ENCODE peak calls at places on chromosomes 16 and 17, in six cellular contexts. One of them, this sample, is unnamed. For H3K27me3, the result is how much of the 10 kb centered on the place peaks cover.

GRCh38 chr17:10842658-10843057 is 4.8 kb upstream of the PIRT start:
- DNase-seq in tibial nerve: no peak
- DNase-seq in aorta: no peak
- DNase-seq in CD4-positive, alpha-beta memory T cell: no peak
- DNase-seq in dorsolateral prefrontal cortex: peak
- DNase-seq in right cardiac atrium: no peak
- DNase-seq in this sample: no peak

GRCh38 chr16:57529324-57530103 is 6.9 kb downstream of the CCDC102A start:
- DNase-seq in tibial nerve: no peak
- DNase-seq in aorta: no peak
- DNase-seq in CD4-positive, alpha-beta memory T cell: no peak
- DNase-seq in dorsolateral prefrontal cortex: no peak
- DNase-seq in right cardiac atrium: no peak
- DNase-seq in this sample: no peak

GRCh38 chr17:31425646-31426045 is 34.2 kb downstream of the RAB11FIP4 start:
- DNase-seq in tibial nerve: no peak
- DNase-seq in aorta: no peak
- DNase-seq in CD4-positive, alpha-beta memory T cell: no peak
- DNase-seq in dorsolateral prefrontal cortex: peak
- DNase-seq in right cardiac atrium: peak
- DNase-seq in this sample: no peak

GRCh38 chr17:72886622-72887021 is 205.9 kb downstream of the SLC39A11 start:
- DNase-seq in tibial nerve: no peak
- DNase-seq in aorta: no peak
- DNase-seq in CD4-positive, alpha-beta memory T cell: no peak
- DNase-seq in dorsolateral prefrontal cortex: no peak
- DNase-seq in right cardiac atrium: no peak
- DNase-seq in this sample: no peak

GRCh38 chr16:57276596-57276995 is 7.9 kb downstream of the PLLP start:
- DNase-seq in tibial nerve: no peak
- DNase-seq in aorta: no peak
- DNase-seq in CD4-positive, alpha-beta memory T cell: no peak
- DNase-seq in dorsolateral prefrontal cortex: no peak
- DNase-seq in right cardiac atrium: peak
- DNase-seq in this sample: no peak

GRCh38 chr16:47638175-47638574 is 177.0 kb downstream of the PHKB start:
- DNase-seq in tibial nerve: no peak
- DNase-seq in aorta: no peak
- DNase-seq in CD4-positive, alpha-beta memory T cell: no peak
- DNase-seq in dorsolateral prefrontal cortex: no peak
- DNase-seq in right cardiac atrium: no peak
- DNase-seq in this sample: no peak

GRCh38 chr16:85934210-85934609 is 35.2 kb downstream of the IRF8 start:
- DNase-seq in tibial nerve: no peak
- DNase-seq in aorta: no peak
- DNase-seq in CD4-positive, alpha-beta memory T cell: no peak
- DNase-seq in dorsolateral prefrontal cortex: no peak
- DNase-seq in right cardiac atrium: no peak
- DNase-seq in this sample: no peak

GRCh38 chr16:72214821-72215220 is 42.9 kb upstream of the PMFBP1 start:
- DNase-seq in tibial nerve: no peak
- DNase-seq in aorta: no peak
- DNase-seq in CD4-positive, alpha-beta memory T cell: no peak
- DNase-seq in dorsolateral prefrontal cortex: no peak
- DNase-seq in right cardiac atrium: no peak
- DNase-seq in this sample: no peak

GRCh38 chr17:37671813-37672544 is 28.7 kb upstream of the DDX52 start:
- DNase-seq in tibial nerve: no peak
- DNase-seq in aorta: no peak
- DNase-seq in CD4-positive, alpha-beta memory T cell: no peak
- DNase-seq in dorsolateral prefrontal cortex: no peak
- DNase-seq in right cardiac atrium: no peak
- DNase-seq in this sample: peak

GRCh38 chr16:82197540-82198240 is 27.7 kb upstream of the MPHOSPH6 start:
- DNase-seq in tibial nerve: no peak
- DNase-seq in aorta: no peak
- DNase-seq in CD4-positive, alpha-beta memory T cell: no peak
- DNase-seq in dorsolateral prefrontal cortex: no peak
- DNase-seq in right cardiac atrium: no peak
- DNase-seq in this sample: no peak

GRCh38 chr17:46089389-46089965 is 90.4 kb downstream of the STH start:
- DNase-seq in tibial nerve: no peak
- DNase-seq in aorta: no peak
- DNase-seq in CD4-positive, alpha-beta memory T cell: no peak
- DNase-seq in dorsolateral prefrontal cortex: no peak
- DNase-seq in right cardiac atrium: no peak
- DNase-seq in this sample: no peak

GRCh38 chr17:82134101-82134500 is 36.1 kb upstream of the FASN start:
- DNase-seq in tibial nerve: peak
- DNase-seq in aorta: no peak
- DNase-seq in CD4-positive, alpha-beta memory T cell: no peak
- DNase-seq in dorsolateral prefrontal cortex: no peak
- DNase-seq in right cardiac atrium: peak
- DNase-seq in this sample: no peak

GRCh38 chr17:2904135-2904534 is 107.9 kb downstream of the RAP1GAP2 start:
- DNase-seq in tibial nerve: no peak
- DNase-seq in aorta: no peak
- DNase-seq in CD4-positive, alpha-beta memory T cell: no peak
- DNase-seq in dorsolateral prefrontal cortex: peak
- DNase-seq in right cardiac atrium: peak
- DNase-seq in this sample: no peak

GRCh38 chr17:9969301-9969935 is 64.3 kb upstream of the RCVRN start:
- DNase-seq in tibial nerve: no peak
- DNase-seq in aorta: peak
- DNase-seq in CD4-positive, alpha-beta memory T cell: no peak
- DNase-seq in dorsolateral prefrontal cortex: no peak
- DNase-seq in right cardiac atrium: no peak
- DNase-seq in this sample: no peak

GRCh38 chr17:2798188-2798587 is 1.9 kb downstream of the RAP1GAP2 start:
- DNase-seq in tibial nerve: no peak
- DNase-seq in aorta: no peak
- DNase-seq in CD4-positive, alpha-beta memory T cell: no peak
- DNase-seq in dorsolateral prefrontal cortex: no peak
- DNase-seq in right cardiac atrium: no peak
- DNase-seq in this sample: no peak

DNA sequence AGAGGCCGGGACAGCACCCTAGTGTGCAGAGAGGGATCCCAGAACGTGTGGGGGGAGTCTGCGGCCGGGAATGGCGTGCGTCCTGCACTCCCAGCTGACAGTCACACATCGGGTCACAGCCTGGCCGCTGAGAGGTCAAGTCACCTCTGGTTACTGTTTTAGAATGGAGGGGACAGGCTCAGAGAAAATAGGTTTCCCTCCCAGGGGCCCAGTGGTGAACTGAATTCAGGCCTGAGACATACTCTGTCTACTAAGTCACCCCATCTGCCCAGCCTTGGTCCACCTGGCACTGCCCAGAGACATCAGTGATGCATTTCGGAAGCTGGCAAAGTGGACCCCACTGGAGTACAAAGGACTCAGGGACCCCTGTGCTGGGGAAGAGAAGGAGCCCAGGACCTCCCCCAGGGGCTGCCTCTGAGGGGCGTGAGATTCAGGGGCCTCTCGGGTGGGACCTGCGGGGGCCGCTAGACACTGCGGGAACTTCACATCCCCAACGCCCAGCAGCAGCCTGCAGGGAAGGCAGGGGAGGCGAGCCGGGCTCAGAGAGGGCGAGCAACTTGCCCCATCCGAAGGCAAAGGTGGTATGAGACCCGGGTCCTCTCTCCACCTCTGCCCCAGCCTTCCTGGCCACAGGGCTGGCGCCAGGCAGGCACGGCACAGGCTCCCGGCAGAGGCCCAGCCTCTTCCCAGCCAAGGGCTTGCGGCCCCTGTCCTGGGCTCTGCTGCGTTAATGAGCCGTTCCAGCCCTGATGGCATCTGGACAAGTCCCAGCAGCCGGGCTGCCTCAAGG is 870 bp upstream of the HS3ST6 start:
- DNase-seq in tibial nerve: no peak
- DNase-seq in aorta: no peak
- DNase-seq in CD4-positive, alpha-beta memory T cell: no peak
- DNase-seq in dorsolateral prefrontal cortex: no peak
- DNase-seq in right cardiac atrium: no peak
- DNase-seq in this sample: no peak
- H3K27me3 ChIP-seq in tibial nerve: half or more
- H3K27me3 ChIP-seq in aorta: under half
- H3K27me3 ChIP-seq in CD4-positive, alpha-beta memory T cell: under half
- H3K27me3 ChIP-seq in dorsolateral prefrontal cortex: half or more
- H3K27me3 ChIP-seq in right cardiac atrium: under half
- H3K27me3 ChIP-seq in this sample: half or more

GRCh38 chr17:5100832-5101231 is 10.8 kb downstream of the ZNF232 start:
- DNase-seq in tibial nerve: no peak
- DNase-seq in aorta: no peak
- DNase-seq in CD4-positive, alpha-beta memory T cell: no peak
- DNase-seq in dorsolateral prefrontal cortex: no peak
- DNase-seq in right cardiac atrium: no peak
- DNase-seq in this sample: no peak

GRCh38 chr17:5099271-5099670 is 12.4 kb downstream of the ZNF232 start:
- DNase-seq in tibial nerve: no peak
- DNase-seq in aorta: no peak
- DNase-seq in CD4-positive, alpha-beta memory T cell: no peak
- DNase-seq in dorsolateral prefrontal cortex: no peak
- DNase-seq in right cardiac atrium: no peak
- DNase-seq in this sample: no peak

GRCh38 chr17:5092139-5093010 is 14.1 kb downstream of the ZFP3 start:
- DNase-seq in tibial nerve: no peak
- DNase-seq in aorta: no peak
- DNase-seq in CD4-positive, alpha-beta memory T cell: no peak
- DNase-seq in dorsolateral prefrontal cortex: no peak
- DNase-seq in right cardiac atrium: no peak
- DNase-seq in this sample: no peak

GRCh38 chr17:5097101-5097834 is 14.4 kb downstream of the ZNF232 start:
- DNase-seq in tibial nerve: peak
- DNase-seq in aorta: peak
- DNase-seq in CD4-positive, alpha-beta memory T cell: peak
- DNase-seq in dorsolateral prefrontal cortex: no peak
- DNase-seq in right cardiac atrium: peak
- DNase-seq in this sample: no peak
- H3K27ac ChIP-seq in tibial nerve: peak
- H3K27ac ChIP-seq in aorta: no peak
- H3K27ac ChIP-seq in CD4-positive, alpha-beta memory T cell: no peak
- H3K27ac ChIP-seq in dorsolateral prefrontal cortex: no peak
- H3K27ac ChIP-seq in right cardiac atrium: peak
- H3K27ac ChIP-seq in this sample: no peak

DNA sequence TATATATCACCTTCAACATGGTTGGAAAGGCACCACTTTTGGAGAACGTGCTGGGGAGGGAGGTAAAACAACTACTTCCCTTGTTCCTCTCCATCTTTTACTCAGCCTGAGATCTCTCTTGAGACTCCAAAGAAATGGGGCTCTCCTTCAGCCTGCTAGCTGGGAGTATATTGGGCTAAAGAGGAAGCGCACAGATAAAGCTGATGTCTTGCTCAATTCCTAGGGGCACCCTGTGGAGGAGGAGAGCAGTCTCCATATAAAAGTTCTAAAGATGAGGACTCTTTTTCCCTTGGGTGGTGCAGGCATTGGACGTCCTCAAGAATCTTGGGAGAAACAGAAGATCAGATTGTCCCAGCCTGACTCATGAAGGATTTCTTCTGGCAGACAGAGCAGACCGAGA is 4.6 kb upstream of the ETV4 start:
- DNase-seq in tibial nerve: no peak
- DNase-seq in aorta: no peak
- DNase-seq in CD4-positive, alpha-beta memory T cell: no peak
- DNase-seq in dorsolateral prefrontal cortex: no peak
- DNase-seq in right cardiac atrium: no peak
- DNase-seq in this sample: no peak
- H3K27me3 ChIP-seq in tibial nerve: under half
- H3K27me3 ChIP-seq in aorta: under half
- H3K27me3 ChIP-seq in CD4-positive, alpha-beta memory T cell: under half
- H3K27me3 ChIP-seq in dorsolateral prefrontal cortex: under half
- H3K27me3 ChIP-seq in right cardiac atrium: under half
- H3K27me3 ChIP-seq in this sample: under half

DNA sequence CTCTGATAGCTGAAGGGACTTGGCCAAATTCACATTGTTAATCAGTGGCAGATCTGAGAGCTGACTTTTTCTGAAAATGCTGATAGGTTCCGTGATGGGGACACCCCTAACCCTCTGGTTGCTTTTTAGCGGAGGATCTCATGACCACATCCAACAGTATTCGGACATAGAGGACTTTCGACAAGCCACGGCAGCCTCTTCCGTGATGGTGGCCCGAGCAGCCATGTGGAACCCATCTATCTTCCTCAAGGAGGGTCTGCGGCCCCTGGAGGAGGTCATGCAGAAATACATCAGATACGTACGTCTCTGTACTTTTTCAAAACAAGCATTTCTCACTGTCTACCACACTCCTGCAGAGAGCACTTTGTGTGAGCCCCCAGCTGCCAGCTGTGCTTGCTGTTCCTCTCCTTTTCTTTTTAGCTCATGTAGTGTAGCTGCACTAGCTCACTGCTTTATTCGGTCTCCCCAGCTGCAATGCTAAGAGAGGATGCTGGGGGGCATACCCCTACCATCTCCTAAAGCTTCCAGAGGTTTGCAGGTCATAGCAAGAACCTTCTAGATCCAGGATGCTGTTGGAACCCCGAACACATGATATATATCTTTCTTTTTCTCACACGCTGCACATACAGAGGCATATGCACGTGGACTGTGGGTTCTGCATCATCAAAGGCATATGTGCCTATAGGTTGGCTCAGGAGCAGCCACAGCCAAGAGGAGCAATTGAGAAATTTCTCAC is 14.2 kb upstream of the NFATC3 start:
- DNase-seq in tibial nerve: no peak
- DNase-seq in aorta: no peak
- DNase-seq in CD4-positive, alpha-beta memory T cell: no peak
- DNase-seq in dorsolateral prefrontal cortex: no peak
- DNase-seq in right cardiac atrium: no peak
- DNase-seq in this sample: no peak
- H3K27ac ChIP-seq in tibial nerve: no peak
- H3K27ac ChIP-seq in aorta: no peak
- H3K27ac ChIP-seq in CD4-positive, alpha-beta memory T cell: peak
- H3K27ac ChIP-seq in dorsolateral prefrontal cortex: no peak
- H3K27ac ChIP-seq in right cardiac atrium: no peak
- H3K27ac ChIP-seq in this sample: no peak

GRCh38 chr17:48542114-48542955 is 2.6 kb downstream of the HOXB2 start:
- DNase-seq in tibial nerve: no peak
- DNase-seq in aorta: no peak
- DNase-seq in CD4-positive, alpha-beta memory T cell: no peak
- DNase-seq in dorsolateral prefrontal cortex: no peak
- DNase-seq in right cardiac atrium: peak
- DNase-seq in this sample: no peak
- H3K27me3 ChIP-seq in tibial nerve: half or more
- H3K27me3 ChIP-seq in aorta: under half
- H3K27me3 ChIP-seq in CD4-positive, alpha-beta memory T cell: under half
- H3K27me3 ChIP-seq in dorsolateral prefrontal cortex: half or more
- H3K27me3 ChIP-seq in right cardiac atrium: under half
- H3K27me3 ChIP-seq in this sample: under half